ENCODE peak calls at places on chromosomes 6 and 20, in ten cellular contexts. D, J, P, T, Z, R, L, B, Q and Y are unnamed samples.

GRCh38 chr6:33147807-33148666 is 44.2 kb downstream of the COL11A2 start:
- DNase-seq in D (peak), J (peak), P (no peak), T (no peak), Z (no peak), R (no peak), L (peak), B (no peak), Q (no peak), Y (peak)

GRCh38 chr20:34516874-34517542 is 786 bp downstream of the DYNLRB1 start:
- DNase-seq in D (peak), J (peak), P (peak), T (peak), Z (peak), R (peak), L (no peak), B (no peak), Q (no peak), Y (peak)

GRCh38 chr6:11653028-11653583 is 115.6 kb downstream of the TMEM170B start:
- DNase-seq in D (peak), J (no peak), P (peak), T (no peak), Z (no peak), R (no peak), L (peak), B (no peak), Q (no peak), Y (peak)

GRCh38 chr6:107819976-107820551 is 4.0 kb downstream of the SCML4 start:
- DNase-seq in D (no peak), J (peak), P (peak), T (peak), Z (no peak), R (no peak), L (no peak), B (no peak), Q (no peak), Y (no peak)

GRCh38 chr20:59948828-59949720 is 8.9 kb downstream of the FAM217B start:
- DNase-seq in D (peak), J (peak), P (no peak), T (peak), Z (no peak), R (peak), L (peak), B (no peak), Q (no peak), Y (peak)

GRCh38 chr20:8309638-8310037 is 177.6 kb downstream of the PLCB1 start:
- DNase-seq in D (peak), J (peak), P (no peak), T (no peak), Z (no peak), R (no peak), L (no peak), B (no peak), Q (no peak), Y (peak)

GRCh38 chr6:71206086-71206485 is 82.5 kb upstream of the OGFRL1 start:
- DNase-seq in D (no peak), J (no peak), P (no peak), T (no peak), Z (no peak), R (no peak), L (no peak), B (no peak), Q (no peak), Y (no peak)

GRCh38 chr20:25480797-25481196 is 73.3 kb downstream of the GINS1 start:
- DNase-seq in D (no peak), J (no peak), P (no peak), T (no peak), Z (no peak), R (no peak), L (no peak), B (no peak), Q (no peak), Y (no peak)

GRCh38 chr20:15449061-15449460 is 1111.6 kb upstream of the FLRT3 start:
- DNase-seq in D (no peak), J (no peak), P (no peak), T (no peak), Z (no peak), R (no peak), L (no peak), B (no peak), Q (no peak), Y (no peak)

GRCh38 chr20:46970937-46971630 is 76.4 kb downstream of the EYA2 start:
- DNase-seq in D (peak), J (peak), P (no peak), T (peak), Z (no peak), R (no peak), L (peak), B (no peak), Q (no peak), Y (peak)

GRCh38 chr6:162198925-162199324 is 528.6 kb downstream of the PRKN start:
- DNase-seq in D (no peak), J (peak), P (no peak), T (no peak), Z (no peak), R (no peak), L (no peak), B (no peak), Q (no peak), Y (no peak)

GRCh38 chr6:90765491-90765890 is 178.6 kb upstream of the MAP3K7 start:
- DNase-seq in D (no peak), J (no peak), P (no peak), T (no peak), Z (no peak), R (no peak), L (no peak), B (no peak), Q (no peak), Y (no peak)

GRCh38 chr6:12353731-12354130 is 63.6 kb downstream of the EDN1 start:
- DNase-seq in D (peak), J (no peak), P (no peak), T (no peak), Z (no peak), R (no peak), L (no peak), B (peak), Q (no peak), Y (no peak)

GRCh38 chr6:41066867-41067304 is 5.3 kb downstream of the OARD1 start:
- DNase-seq in D (peak), J (peak), P (peak), T (peak), Z (no peak), R (peak), L (peak), B (peak), Q (peak), Y (peak)

GRCh38 chr6:5175635-5176034 is 85.1 kb downstream of the LYRM4 start:
- DNase-seq in D (no peak), J (no peak), P (no peak), T (no peak), Z (no peak), R (no peak), L (no peak), B (no peak), Q (no peak), Y (peak)

GRCh38 chr6:105484238-105485161 is 81.6 kb upstream of the PREP start:
- DNase-seq in D (peak), J (peak), P (no peak), T (no peak), Z (no peak), R (no peak), L (no peak), B (no peak), Q (no peak), Y (peak)

GRCh38 chr6:168075216-168075615 is 3.8 kb downstream of the FRMD1 start:
- DNase-seq in D (no peak), J (no peak), P (no peak), T (no peak), Z (no peak), R (no peak), L (no peak), B (no peak), Q (no peak), Y (no peak)

GRCh38 chr6:24919404-24919892 is 16.3 kb downstream of the RIPOR2 start:
- DNase-seq in D (no peak), J (no peak), P (no peak), T (no peak), Z (no peak), R (no peak), L (no peak), B (no peak), Q (no peak), Y (peak)

GRCh38 chr6:136425793-136426192 is 124.4 kb downstream of the MAP7 start:
- DNase-seq in D (no peak), J (no peak), P (no peak), T (no peak), Z (no peak), R (no peak), L (no peak), B (no peak), Q (no peak), Y (no peak)

GRCh38 chr6:43723737-43724295 is 36.2 kb upstream of the MRPS18A start:
- DNase-seq in D (peak), J (peak), P (peak), T (peak), Z (peak), R (peak), L (peak), B (peak), Q (peak), Y (peak)

GRCh38 chr6:45327956-45328522 is at the start of gene RUNX2:
- DNase-seq in D (peak), J (no peak), P (no peak), T (no peak), Z (no peak), R (no peak), L (peak), B (no peak), Q (no peak), Y (no peak)

GRCh38 chr6:128186724-128187123 is 285.9 kb upstream of the THEMIS start:
- DNase-seq in D (no peak), J (no peak), P (no peak), T (no peak), Z (no peak), R (no peak), L (no peak), B (no peak), Q (no peak), Y (no peak)

GRCh38 chr20:33667245-33668086 is 723 bp downstream of the ACTL10 start:
- DNase-seq in D (no peak), J (no peak), P (no peak), T (peak), Z (peak), R (peak), L (peak), B (no peak), Q (no peak), Y (peak)

GRCh38 chr6:114083251-114083650 is 112.3 kb upstream of the HDAC2 start:
- DNase-seq in D (no peak), J (no peak), P (no peak), T (no peak), Z (no peak), R (no peak), L (no peak), B (no peak), Q (no peak), Y (no peak)

GRCh38 chr6:141164042-141164748 is 968.5 kb upstream of the GJE1 start:
- DNase-seq in D (no peak), J (no peak), P (no peak), T (no peak), Z (no peak), R (no peak), L (no peak), B (no peak), Q (no peak), Y (no peak)

GRCh38 chr6:25606151-25606550 is 45.9 kb upstream of the SCGN start:
- DNase-seq in D (no peak), J (no peak), P (no peak), T (no peak), Z (no peak), R (no peak), L (no peak), B (no peak), Q (no peak), Y (no peak)

GRCh38 chr6:25670793-25671513 is 18.9 kb downstream of the SCGN start:
- DNase-seq in D (no peak), J (no peak), P (no peak), T (no peak), Z (no peak), R (no peak), L (no peak), B (no peak), Q (no peak), Y (no peak)

GRCh38 chr6:65707134-65707826 is at the start of gene EYS:
- DNase-seq in D (no peak), J (peak), P (no peak), T (no peak), Z (no peak), R (no peak), L (no peak), B (no peak), Q (no peak), Y (no peak)

GRCh38 chr6:157304840-157305675 is 18.3 kb downstream of the TMEM242 start:
- DNase-seq in D (peak), J (no peak), P (no peak), T (no peak), Z (no peak), R (no peak), L (no peak), B (no peak), Q (no peak), Y (no peak)

GRCh38 chr20:21702553-21703467 is 2.7 kb upstream of the PAX1 start:
- DNase-seq in D (peak), J (peak), P (no peak), T (peak), Z (no peak), R (no peak), L (peak), B (peak), Q (peak), Y (peak)

GRCh38 chr20:38165089-38165965 is at the start of gene TGM2:
- DNase-seq in D (peak), J (peak), P (peak), T (peak), Z (no peak), R (peak), L (no peak), B (peak), Q (peak), Y (peak)

GRCh38 chr20:20212675-20213096 is 155.2 kb upstream of the INSM1 start:
- DNase-seq in D (no peak), J (peak), P (no peak), T (no peak), Z (no peak), R (no peak), L (no peak), B (no peak), Q (no peak), Y (peak)

GRCh38 chr20:20215976-20216727 is 151.8 kb upstream of the INSM1 start:
- DNase-seq in D (no peak), J (no peak), P (no peak), T (no peak), Z (no peak), R (no peak), L (no peak), B (no peak), Q (no peak), Y (peak)

GRCh38 chr20:20216941-20217340 is 151.0 kb upstream of the INSM1 start:
- DNase-seq in D (no peak), J (no peak), P (no peak), T (no peak), Z (no peak), R (no peak), L (no peak), B (no peak), Q (no peak), Y (no peak)

GRCh38 chr20:20213722-20214121 is 154.2 kb upstream of the INSM1 start:
- DNase-seq in D (no peak), J (no peak), P (no peak), T (no peak), Z (no peak), R (no peak), L (no peak), B (no peak), Q (no peak), Y (no peak)

DNA sequence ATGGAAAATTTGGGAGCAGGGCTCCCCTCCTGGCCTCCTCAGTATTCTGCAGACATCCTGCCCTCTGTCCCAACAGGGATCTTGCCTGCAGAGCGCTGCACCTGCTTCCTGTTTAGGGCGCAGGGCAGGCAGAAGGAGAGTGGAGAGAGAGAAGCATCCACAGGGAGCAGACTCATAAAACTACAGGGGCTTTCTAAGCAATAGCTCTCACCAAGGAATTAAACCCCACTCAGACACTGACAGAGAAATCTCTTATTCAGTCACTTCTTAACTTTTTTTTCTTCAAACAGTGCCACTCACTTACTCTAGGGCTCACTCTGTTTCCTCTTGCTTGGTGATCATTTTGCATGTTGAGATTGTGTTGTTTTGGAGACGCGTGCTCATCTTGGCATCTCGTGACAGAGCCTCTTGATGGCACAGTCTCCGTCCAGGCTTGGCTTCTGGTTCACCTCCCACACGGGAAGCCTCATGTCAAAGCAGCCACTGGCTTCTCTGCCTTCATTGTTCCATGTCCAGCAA is 153.1 kb upstream of the INSM1 start:
- DNase-seq in D (no peak), J (no peak), P (no peak), T (no peak), Z (no peak), R (no peak), L (no peak), B (no peak), Q (no peak), Y (no peak)
- TF ChIP-seq CTCF in D (no peak), J (peak), P (no peak), T (no peak), Z (no peak), R (no peak), L (no peak), B (no peak), Q (no peak), Y (no peak)

DNA sequence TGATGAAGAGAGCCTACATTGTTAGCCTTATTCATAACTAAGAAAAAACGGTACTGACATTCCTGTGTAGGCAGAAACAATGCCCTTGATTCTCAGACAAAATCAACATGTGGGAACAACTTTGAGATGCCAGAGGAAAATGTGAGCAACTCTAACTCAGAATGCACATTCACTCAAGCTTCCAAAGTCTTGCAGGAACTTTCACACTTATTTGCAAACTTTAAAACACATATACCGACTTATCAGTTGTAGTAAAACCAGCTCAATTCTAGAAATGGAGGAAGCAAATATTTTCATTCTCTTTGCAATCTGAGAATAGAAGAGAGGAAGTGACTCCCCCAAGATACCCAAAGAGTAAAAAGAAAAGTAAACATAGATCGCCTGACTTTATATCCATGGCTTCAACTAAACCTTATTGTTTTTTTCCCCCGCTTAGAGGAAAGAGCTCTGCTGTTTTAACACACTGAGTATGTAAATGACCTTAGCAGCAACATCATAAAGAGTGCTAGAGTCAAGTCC is 117.6 kb downstream of the EPB41L2 start:
- DNase-seq in D (peak), J (no peak), P (no peak), T (no peak), Z (no peak), R (no peak), L (no peak), B (no peak), Q (no peak), Y (no peak)
- TF ChIP-seq CTCF in D (no peak), J (no peak), P (no peak), T (no peak), Z (no peak), R (no peak), L (no peak), B (no peak), Q (no peak), Y (no peak)

GRCh38 chr20:44709380-44709779 is 5.8 kb upstream of the CCN5 start:
- DNase-seq in D (no peak), J (no peak), P (no peak), T (no peak), Z (no peak), R (no peak), L (no peak), B (no peak), Q (no peak), Y (no peak)

GRCh38 chr20:44706371-44707258 is 8.6 kb upstream of the CCN5 start:
- DNase-seq in D (no peak), J (no peak), P (no peak), T (no peak), Z (no peak), R (no peak), L (no peak), B (no peak), Q (no peak), Y (no peak)

GRCh38 chr20:44709797-44710196 is 5.4 kb upstream of the CCN5 start:
- DNase-seq in D (no peak), J (no peak), P (no peak), T (no peak), Z (no peak), R (no peak), L (no peak), B (no peak), Q (no peak), Y (no peak)

GRCh38 chr20:44705364-44706094 is 9.6 kb upstream of the CCN5 start:
- DNase-seq in D (no peak), J (no peak), P (no peak), T (no peak), Z (no peak), R (no peak), L (no peak), B (no peak), Q (no peak), Y (no peak)

DNA sequence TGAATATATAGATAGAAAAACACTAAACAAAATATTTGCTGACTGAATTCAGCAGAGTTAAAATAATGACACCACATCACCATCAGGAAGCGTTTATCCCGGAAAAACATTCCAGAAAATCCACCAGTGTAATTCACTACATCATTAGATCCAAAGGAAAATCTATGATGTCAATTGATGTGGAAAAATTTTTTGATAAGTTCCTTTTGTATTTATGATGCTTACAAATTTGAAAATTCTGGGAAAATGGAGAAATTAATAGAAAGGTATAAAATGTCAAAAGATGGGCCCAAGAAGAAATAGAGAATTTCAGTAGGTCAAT is 7.9 kb upstream of the CCN5 start:
- DNase-seq in D (no peak), J (no peak), P (no peak), T (no peak), Z (no peak), R (no peak), L (no peak), B (no peak), Q (no peak), Y (no peak)
- TF ChIP-seq CTCF in D (no peak), J (no peak), P (no peak), T (no peak), Z (no peak), R (no peak), L (no peak), B (no peak), Q (no peak), Y (no peak)

GRCh38 chr6:137913434-137913833 is 46.4 kb downstream of the TNFAIP3 start:
- DNase-seq in D (no peak), J (no peak), P (no peak), T (no peak), Z (no peak), R (no peak), L (no peak), B (no peak), Q (no peak), Y (no peak)

GRCh38 chr6:137914530-137915193 is 47.6 kb downstream of the TNFAIP3 start:
- DNase-seq in D (no peak), J (no peak), P (no peak), T (no peak), Z (no peak), R (no peak), L (no peak), B (no peak), Q (no peak), Y (no peak)

GRCh38 chr6:137912813-137913212 is 45.8 kb downstream of the TNFAIP3 start:
- DNase-seq in D (no peak), J (no peak), P (no peak), T (no peak), Z (no peak), R (no peak), L (no peak), B (no peak), Q (no peak), Y (no peak)

GRCh38 chr6:137915778-137916177 is 48.7 kb downstream of the TNFAIP3 start:
- DNase-seq in D (no peak), J (no peak), P (no peak), T (no peak), Z (no peak), R (no peak), L (no peak), B (no peak), Q (no peak), Y (no peak)

DNA sequence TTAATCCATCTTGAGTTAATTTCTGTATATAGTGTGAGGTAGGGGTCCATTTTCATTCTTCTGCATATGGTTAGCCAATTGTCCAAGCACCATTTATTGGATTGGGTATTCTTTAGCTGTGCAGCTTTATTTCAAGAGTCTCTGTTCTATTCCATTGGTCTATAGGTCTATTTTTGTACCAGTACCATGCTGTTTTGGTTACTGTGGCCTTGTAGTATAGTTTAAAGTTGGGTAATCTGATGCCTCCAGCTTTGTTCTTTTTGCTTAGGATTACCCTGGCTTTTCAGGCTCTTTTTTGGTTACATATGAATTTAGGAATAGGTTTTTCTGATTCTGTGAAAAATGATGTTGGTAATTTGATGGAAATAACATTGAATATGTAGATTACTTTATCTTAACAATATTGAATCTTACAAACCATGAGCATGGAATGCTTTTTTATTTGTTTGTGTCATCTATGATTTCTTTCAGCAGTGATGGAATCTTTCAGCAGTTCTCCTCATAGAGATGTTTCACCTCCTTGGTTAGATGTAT is 47.0 kb downstream of the TNFAIP3 start:
- DNase-seq in D (no peak), J (no peak), P (no peak), T (no peak), Z (no peak), R (no peak), L (no peak), B (no peak), Q (no peak), Y (no peak)
- TF ChIP-seq CTCF in D (no peak), J (no peak), P (no peak), T (no peak), Z (no peak), R (no peak), L (no peak), B (no peak), Q (no peak), Y (no peak)